ENCODE peak calls at places on chromosomes 1 and 21, in seven cellular contexts. U is left ventricle myocardium inferior, P is right lobe of liver, L is A549, F is neuronal stem cell, H is mammary epithelial cell, T is AG04450. G is an unnamed sample. For H3K9me3, the result is how much of the 10 kb centered on the place peaks cover.

GRCh38 chr1:171643156-171643555 is 9.3 kb downstream of the MYOC start:
- DNase-seq in U (no peak), P (no peak), L (no peak), F (no peak), H (no peak), T (no peak), G (no peak)

GRCh38 chr1:171494086-171494485 is 8.8 kb downstream of the PRRC2C start:
- DNase-seq in U (no peak), P (no peak), L (no peak), F (no peak), H (no peak), T (no peak), G (no peak)

GRCh38 chr1:39354572-39354971 is 136.9 kb upstream of the BMP8A start:
- DNase-seq in U (no peak), P (no peak), L (no peak), F (no peak), H (no peak), T (no peak), G (no peak)

GRCh38 chr1:151189638-151190445 is at the start of gene VPS72:
- DNase-seq in U (peak), P (peak), L (peak), F (peak), H (peak), T (peak), G (peak)

GRCh38 chr1:117795190-117795589 is 134.2 kb downstream of the GDAP2 start:
- DNase-seq in U (peak), P (no peak), L (no peak), F (no peak), H (peak), T (peak), G (no peak)

GRCh38 chr1:1677718-1678580 is 14.6 kb downstream of the SLC35E2B start:
- DNase-seq in U (no peak), P (no peak), L (no peak), F (no peak), H (no peak), T (no peak), G (no peak)

GRCh38 chr1:228809621-228810313 is 74.5 kb downstream of the RHOU start:
- DNase-seq in U (no peak), P (peak), L (no peak), F (no peak), H (peak), T (no peak), G (no peak)

GRCh38 chr1:116504308-116505156 is 66.3 kb downstream of the CD58 start:
- DNase-seq in U (peak), P (peak), L (peak), F (no peak), H (peak), T (no peak), G (no peak)

GRCh38 chr1:22207605-22208264 is 64.8 kb upstream of the WNT4 start:
- DNase-seq in U (no peak), P (no peak), L (no peak), F (no peak), H (no peak), T (no peak), G (no peak)

GRCh38 chr1:14616997-14617396 is 18.5 kb downstream of the KAZN start:
- DNase-seq in U (no peak), P (no peak), L (no peak), F (no peak), H (no peak), T (no peak), G (no peak)

GRCh38 chr1:41501581-41501980 is 17.1 kb upstream of the EDN2 start:
- DNase-seq in U (no peak), P (no peak), L (no peak), F (no peak), H (no peak), T (no peak), G (no peak)

GRCh38 chr1:224745388-224745787 is 129.3 kb downstream of the CNIH3 start:
- DNase-seq in U (no peak), P (no peak), L (no peak), F (no peak), H (no peak), T (no peak), G (no peak)

GRCh38 chr1:110123224-110123623 is 11.0 kb downstream of the UBL4B start:
- DNase-seq in U (no peak), P (no peak), L (no peak), F (no peak), H (no peak), T (no peak), G (no peak)

GRCh38 chr1:64065571-64065970 is 137.9 kb upstream of the UBE2U start:
- DNase-seq in U (no peak), P (no peak), L (no peak), F (no peak), H (peak), T (no peak), G (no peak)

GRCh38 chr1:88684482-88685238 is 587 bp downstream of the PKN2 start:
- DNase-seq in U (peak), P (peak), L (peak), F (peak), H (peak), T (no peak), G (peak)

GRCh38 chr21:35438643-35439404 is 389.7 kb upstream of the RUNX1 start:
- DNase-seq in U (no peak), P (no peak), L (no peak), F (no peak), H (peak), T (no peak), G (no peak)

GRCh38 chr21:15023782-15024181 is 41.0 kb downstream of the NRIP1 start:
- DNase-seq in U (no peak), P (no peak), L (no peak), F (no peak), H (no peak), T (no peak), G (no peak)

GRCh38 chr1:218743861-218744505 is 398.8 kb downstream of the TGFB2 start:
- DNase-seq in U (no peak), P (no peak), L (no peak), F (no peak), H (peak), T (no peak), G (no peak)

GRCh38 chr1:219324171-219324570 is 150.5 kb downstream of the LYPLAL1 start:
- DNase-seq in U (no peak), P (no peak), L (no peak), F (no peak), H (no peak), T (no peak), G (no peak)

GRCh38 chr1:42002220-42002619 is 83.5 kb upstream of the HIVEP3 start:
- DNase-seq in U (no peak), P (peak), L (no peak), F (no peak), H (peak), T (no peak), G (no peak)

GRCh38 chr21:34946385-34947121 is 102.5 kb downstream of the RUNX1 start:
- DNase-seq in U (no peak), P (no peak), L (no peak), F (no peak), H (no peak), T (no peak), G (no peak)

GRCh38 chr1:219085988-219086387 is 87.7 kb upstream of the LYPLAL1 start:
- DNase-seq in U (no peak), P (no peak), L (no peak), F (no peak), H (peak), T (no peak), G (no peak)

GRCh38 chr21:40809673-40810072 is 37.3 kb downstream of the DSCAM start:
- DNase-seq in U (no peak), P (no peak), L (no peak), F (no peak), H (no peak), T (no peak), G (no peak)
- H3K9me3 ChIP-seq in U (under half), P (under half), L (under half), F (under half), H (under half), T (under half), G (under half)

GRCh38 chr1:49045371-49045770 is 268.7 kb upstream of the BEND5 start:
- DNase-seq in U (no peak), P (no peak), L (no peak), F (no peak), H (no peak), T (no peak), G (no peak)
- H3K9me3 ChIP-seq in U (under half), P (under half), L (under half), F (under half), H (under half), T (under half), G (under half)

GRCh38 chr1:20093940-20094391 is 24.0 kb downstream of the PLA2G5 start:
- DNase-seq in U (peak), P (no peak), L (no peak), F (no peak), H (no peak), T (no peak), G (no peak)

GRCh38 chr1:20096840-20097447 is 22.4 kb downstream of the PLA2G2D start:
- DNase-seq in U (no peak), P (no peak), L (no peak), F (no peak), H (no peak), T (no peak), G (no peak)

GRCh38 chr1:20099533-20099932 is 19.8 kb downstream of the PLA2G2D start:
- DNase-seq in U (no peak), P (no peak), L (no peak), F (no peak), H (no peak), T (no peak), G (no peak)

GRCh38 chr1:20093303-20093702 is 23.3 kb downstream of the PLA2G5 start:
- DNase-seq in U (no peak), P (no peak), L (no peak), F (no peak), H (no peak), T (no peak), G (no peak)

DNA sequence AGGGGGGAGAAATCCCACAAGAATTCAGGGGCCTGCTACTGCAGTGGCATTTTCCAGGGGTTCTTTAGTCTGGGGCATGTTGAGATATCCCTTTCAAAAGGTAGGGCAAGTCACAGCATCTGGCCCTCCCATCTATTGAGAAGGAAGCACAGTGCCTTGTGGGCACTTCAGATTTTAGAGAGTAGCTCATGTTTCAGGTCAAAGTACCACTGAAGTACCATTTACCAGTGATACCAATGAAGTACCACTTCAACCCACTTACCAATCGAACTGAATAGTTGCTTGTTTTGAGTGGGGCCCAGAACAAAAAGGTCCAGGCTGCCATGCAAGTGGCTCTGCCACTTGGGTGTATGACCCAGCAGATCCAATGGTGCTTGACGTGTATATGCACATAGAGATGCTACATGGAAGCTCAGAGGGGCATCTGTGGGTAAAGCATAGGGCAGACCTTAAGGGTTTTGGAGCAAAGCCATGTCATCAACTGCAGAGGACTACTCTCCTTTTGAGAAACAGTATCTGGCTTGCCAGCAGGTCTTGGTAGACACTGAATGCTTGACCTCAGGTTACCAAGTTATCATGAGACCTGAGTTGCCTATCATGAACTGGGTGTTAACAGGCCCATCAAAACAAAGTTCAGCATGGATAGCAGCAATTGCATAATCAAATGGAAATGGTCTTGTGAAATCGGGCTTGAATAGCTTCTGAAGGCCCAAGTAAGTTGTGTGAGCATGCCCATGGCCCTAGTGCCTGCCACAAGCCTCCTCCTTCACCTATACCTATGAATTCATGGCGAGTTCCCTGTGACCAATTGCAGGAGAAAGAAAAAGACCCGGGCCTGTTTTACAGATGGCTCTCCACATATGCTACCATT is 23.5 kb downstream of the PLA2G2D start:
- DNase-seq in U (no peak), P (no peak), L (no peak), F (no peak), H (no peak), T (no peak), G (no peak)
- H3K9me3 ChIP-seq in U (under half), P (under half), L (under half), F (under half), H (under half), T (under half), G (under half)

DNA sequence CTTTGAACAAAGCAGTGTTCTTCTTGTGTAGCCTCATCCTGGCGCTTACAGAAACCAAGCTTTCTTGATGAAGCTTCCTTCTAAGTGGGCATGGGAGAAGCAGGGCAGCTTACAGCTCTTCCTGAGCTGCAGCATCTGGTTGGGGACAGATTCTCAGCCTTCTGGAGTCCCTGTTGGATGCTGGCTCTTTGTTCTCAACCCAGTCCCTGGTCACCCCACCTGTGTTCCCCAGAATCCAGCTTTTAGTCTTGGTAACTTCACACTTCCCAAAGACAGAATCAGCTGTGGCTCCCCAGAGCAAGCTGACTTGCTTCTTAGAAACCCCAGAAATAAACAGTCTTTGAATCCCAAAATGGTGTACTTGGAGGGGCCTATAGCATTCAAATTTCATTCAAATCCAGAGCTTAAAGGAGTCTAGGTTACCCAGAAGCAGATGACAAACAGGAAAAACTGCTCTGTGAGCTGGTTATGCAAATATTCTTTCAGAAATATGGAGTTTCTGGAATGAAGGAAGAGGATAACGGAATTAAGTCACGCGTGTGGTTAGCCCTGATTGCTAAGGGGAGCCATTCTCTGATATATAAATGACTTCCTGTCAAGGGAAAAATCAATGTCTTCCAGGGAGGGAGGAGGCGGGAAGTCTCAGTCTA is 783.4 kb upstream of the TPTE start:
- DNase-seq in U (no peak), P (no peak), L (no peak), F (no peak), H (no peak), T (no peak), G (no peak)
- H3K9me3 ChIP-seq in U (under half), P (under half), L (under half), F (under half), H (half or more), T (half or more), G (under half)

GRCh38 chr1:36148821-36149236 is 457 bp downstream of the TRAPPC3 start:
- DNase-seq in U (no peak), P (no peak), L (no peak), F (no peak), H (no peak), T (no peak), G (no peak)

GRCh38 chr1:36151133-36151844 is 2.0 kb upstream of the TRAPPC3 start:
- DNase-seq in U (no peak), P (no peak), L (no peak), F (no peak), H (no peak), T (no peak), G (no peak)

GRCh38 chr1:36150296-36151132 is 1.2 kb upstream of the TRAPPC3 start:
- DNase-seq in U (peak), P (peak), L (peak), F (peak), H (peak), T (peak), G (no peak)

GRCh38 chr1:36149237-36149972 is at the start of gene TRAPPC3:
- DNase-seq in U (peak), P (peak), L (peak), F (peak), H (peak), T (peak), G (peak)

GRCh38 chr1:36149973-36150295 is 648 bp upstream of the TRAPPC3 start:
- DNase-seq in U (no peak), P (no peak), L (no peak), F (no peak), H (no peak), T (no peak), G (no peak)
- H3K9me3 ChIP-seq in U (under half), P (under half), L (under half), F (under half), H (under half), T (under half), G (under half)

DNA sequence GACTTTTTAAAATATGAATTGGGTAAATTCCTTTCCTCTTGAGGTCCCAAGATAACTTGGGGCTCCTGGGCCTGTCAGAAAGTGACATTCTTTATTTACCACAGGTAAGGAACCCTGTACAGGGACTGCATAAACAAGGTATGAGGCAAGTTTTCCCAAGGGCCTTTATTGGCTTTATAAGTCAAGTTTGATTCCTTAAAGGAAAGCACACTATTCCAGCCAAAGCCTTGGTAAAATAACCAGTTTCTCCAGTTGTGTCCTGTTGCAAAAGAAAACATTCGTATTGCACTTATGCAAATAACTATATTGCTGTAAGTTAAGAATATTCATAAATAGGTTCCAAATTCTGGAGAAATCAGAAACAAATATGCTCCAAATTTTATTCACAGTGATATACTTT is 21.9 kb upstream of the METTL18 start:
- DNase-seq in U (no peak), P (no peak), L (no peak), F (no peak), H (no peak), T (no peak), G (no peak)
- H3K9me3 ChIP-seq in U (under half), P (under half), L (under half), F (under half), H (under half), T (under half), G (under half)

G was measured in iPS DF 6.9.